ENCODE peak calls at places on chromosomes 6 and 20, in four cellular contexts. D is A172, R is tibial nerve, W is NCI-H1436. X is an unnamed sample.

GRCh38 chr6:169070506-169071176 is 183.0 kb downstream of the THBS2 start:
- DNase-seq in D (peak; percentile 97), R (peak; percentile 71), W (no peak), X (peak; percentile 68)

GRCh38 chr6:14838041-14838596 is 407.8 kb upstream of the JARID2 start:
- DNase-seq in R (no peak), D (no peak), W (no peak), X (no peak)

GRCh38 chr20:16145919-16146318 is 427.3 kb downstream of the KIF16B start:
- DNase-seq in R (no peak), W (no peak), D (no peak), X (no peak)

GRCh38 chr6:29746050-29746449 is 22.8 kb downstream of the HLA-F start:
- DNase-seq in R (no peak), D (no peak), W (no peak), X (no peak)

GRCh38 chr20:61454053-61454452 is 202.0 kb downstream of the CDH4 start:
- DNase-seq in D (no peak), R (no peak), W (no peak), X (no peak)

GRCh38 chr20:32456869-32457421 is 98.8 kb downstream of the ASXL1 start:
- DNase-seq in R (no peak), D (no peak), W (no peak), X (no peak)

GRCh38 chr6:154302111-154302752 is 54.4 kb downstream of the IPCEF1 start:
- DNase-seq in W (no peak), D (peak; percentile 87), R (no peak), X (no peak)

GRCh38 chr6:41568585-41569384 is 22.6 kb downstream of the FOXP4 start:
- DNase-seq in R (no peak), D (no peak), W (no peak), X (no peak)

GRCh38 chr6:136067731-136068341 is 182.3 kb downstream of the MTFR2 start:
- DNase-seq in W (no peak), D (peak; percentile 86), R (no peak), X (peak; percentile 46)

GRCh38 chr6:52063584-52064400 is 23.6 kb downstream of the PKHD1 start:
- DNase-seq in R (no peak), D (no peak), W (no peak), X (peak; percentile 8)

GRCh38 chr6:72559067-72559466 is 62.8 kb upstream of the KCNQ5 start:
- DNase-seq in R (no peak), D (no peak), W (no peak), X (no peak)

GRCh38 chr6:121297699-121298098 is 36.6 kb downstream of the TBC1D32 start:
- DNase-seq in W (no peak), R (no peak), D (no peak), X (no peak)

GRCh38 chr6:139282684-139283083 is 9.1 kb downstream of the TXLNB start:
- DNase-seq in D (peak; percentile 5), R (no peak), W (no peak), X (no peak)

GRCh38 chr20:32019563-32020463 is 9.6 kb downstream of the CCM2L start:
- DNase-seq in D (no peak), W (no peak), R (no peak), X (no peak)

GRCh38 chr6:140559458-140559857 is 1185.0 kb upstream of the CITED2 start:
- DNase-seq in W (no peak), R (no peak), D (no peak), X (no peak)

GRCh38 chr20:50477260-50477659 is 32.9 kb upstream of the PTPN1 start:
- DNase-seq in W (no peak), R (no peak), D (no peak), X (no peak)

GRCh38 chr20:3000852-3001523 is 42.4 kb upstream of the GNRH2 start:
- DNase-seq in D (peak; percentile 55), W (peak; percentile 45), R (no peak), X (peak; percentile 61)

GRCh38 chr6:135128268-135128914 is 52.7 kb upstream of the MYB start:
- DNase-seq in D (no peak), W (no peak), R (no peak), X (no peak)

GRCh38 chr20:15288076-15288475 is 950.7 kb upstream of the FLRT3 start:
- DNase-seq in R (no peak), W (no peak), D (no peak), X (no peak)

GRCh38 chr6:46751658-46752057 is 4.9 kb downstream of the ANKRD66 start:
- DNase-seq in W (no peak), R (no peak), D (no peak), X (no peak)

GRCh38 chr6:82712826-82713225 is 349.2 kb downstream of the TPBG start:
- DNase-seq in W (no peak), D (peak; percentile 3), R (no peak), X (no peak)

GRCh38 chr6:45991189-45991588 is 24.5 kb downstream of the CLIC5 start:
- DNase-seq in W (no peak), D (no peak), R (no peak), X (no peak)

GRCh38 chr20:57250607-57251343 is 15.7 kb downstream of the BMP7 start:
- DNase-seq in W (no peak), R (no peak), D (peak; percentile 75), X (no peak)

GRCh38 chr20:49288784-49289696 is 11.2 kb upstream of the ZNFX1 start:
- DNase-seq in R (no peak), W (no peak), D (no peak), X (no peak)